ENCODE peak calls at places on chromosome 22, in nine cellular contexts. K is spleen, V is hepatocyte, L is Peyer's patch, U is fibroblast of lung, R is A549, O is psoas muscle, F is pancreas, C is suprapubic skin. E is an unnamed sample.

GRCh38 chr22:38784035-38784434 is 9.9 kb downstream of the DNAL4 start:
- DNase-seq in O (no peak), L (no peak), V (no peak), R (no peak), C (no peak), U (no peak), K (no peak), F (no peak), E (no peak)

GRCh38 chr22:48576333-48577013 is 1251.2 kb downstream of the BRD1 start:
- DNase-seq in K (no peak), V (peak; percentile 67), L (no peak), F (no peak), C (no peak), U (peak; percentile 29), R (no peak), O (peak; percentile 19), E (no peak)

GRCh38 chr22:49011769-49012598 is 815.7 kb downstream of the BRD1 start:
- DNase-seq in C (peak; percentile 74), F (peak; percentile 49), U (no peak), V (no peak), R (no peak), O (no peak), K (peak; percentile 37), L (no peak), E (peak; percentile 70)

GRCh38 chr22:42836026-42836425 is 21.0 kb downstream of the ARFGAP3 start:
- DNase-seq in C (peak; percentile 37), V (no peak), U (no peak), R (no peak), L (no peak), O (no peak), F (no peak), K (no peak), E (no peak)

GRCh38 chr22:22380098-22381030 is 128.2 kb downstream of the ZNF280B start:
- DNase-seq in C (no peak), R (no peak), L (no peak), O (no peak), V (no peak), U (no peak), K (peak; percentile 90), F (no peak), E (no peak)

GRCh38 chr22:22920910-22921550 is 33.4 kb downstream of the IGLL5 start:
- DNase-seq in F (no peak), V (no peak), O (no peak), R (no peak), C (no peak), L (no peak), K (no peak), U (no peak), E (no peak)

GRCh38 chr22:50481440-50482106 is at the start of gene ADM2:
- DNase-seq in O (no peak), L (peak; percentile 70), R (no peak), C (no peak), V (peak; percentile 73), F (peak; percentile 82), U (no peak), K (peak; percentile 93), E (no peak)

GRCh38 chr22:33381531-33382406 is 323.6 kb upstream of the SYN3 start:
- DNase-seq in U (no peak), R (peak; percentile 88), L (no peak), V (no peak), C (no peak), O (no peak), K (no peak), F (no peak), E (no peak)

GRCh38 chr22:49925525-49926128 is 7.2 kb downstream of the CRELD2 start:
- DNase-seq in O (no peak), R (no peak), L (no peak), K (peak; percentile 90), F (no peak), V (no peak), U (no peak), C (no peak), E (no peak)

GRCh38 chr22:27808730-27809129 is 7.2 kb upstream of the MN1 start:
- DNase-seq in V (no peak), R (no peak), F (no peak), U (no peak), O (no peak), K (no peak), L (no peak), C (no peak), E (no peak)

GRCh38 chr22:48872271-48873260 is 955.1 kb downstream of the BRD1 start:
- DNase-seq in R (no peak), C (peak; percentile 53), V (no peak), L (no peak), U (no peak), F (no peak), K (peak; percentile 22), O (no peak), E (no peak)

GRCh38 chr22:41914611-41915034 is 251 bp downstream of the SHISA8 start:
- DNase-seq in K (peak; percentile 75), U (no peak), L (no peak), C (no peak), F (no peak), O (no peak), V (no peak), R (no peak), E (no peak)

GRCh38 chr22:28381427-28382167 is 298.0 kb downstream of the TTC28 start:
- DNase-seq in O (no peak), L (no peak), K (no peak), U (peak; percentile 62), R (no peak), V (no peak), F (no peak), C (no peak), E (no peak)

GRCh38 chr22:22906907-22907550 is 19.4 kb downstream of the IGLL5 start:
- DNase-seq in R (no peak), K (peak; percentile 51), C (no peak), L (no peak), V (no peak), F (no peak), U (no peak), O (peak; percentile 19), E (no peak)

GRCh38 chr22:42947211-42947990 is 67.5 kb downstream of the PACSIN2 start:
- DNase-seq in F (peak; percentile 90), O (peak; percentile 82), V (no peak), R (peak; percentile 44), U (peak; percentile 36), C (no peak), K (no peak), L (no peak), E (no peak)

GRCh38 chr22:48703265-48703941 is 1124.3 kb downstream of the BRD1 start:
- DNase-seq in C (no peak), K (peak; percentile 51), R (no peak), V (no peak), O (no peak), F (peak; percentile 45), L (peak; percentile 43), U (no peak), E (no peak)

GRCh38 chr22:44630826-44631225 is 71.2 kb upstream of the PRR5 start:
- DNase-seq in C (no peak), O (no peak), U (no peak), K (no peak), F (no peak), R (no peak), L (no peak), V (no peak), E (no peak)

GRCh38 chr22:40668611-40669390 is 10.5 kb upstream of the MCHR1 start:
- DNase-seq in U (peak; percentile 90), L (no peak), F (no peak), R (peak; percentile 70), C (no peak), K (no peak), V (peak; percentile 65), O (no peak), E (no peak)

GRCh38 chr22:47164514-47165337 is 402.3 kb downstream of the TBC1D22A start:
- DNase-seq in O (peak; percentile 44), C (peak; percentile 67), K (peak; percentile 58), F (peak; percentile 41), U (no peak), L (peak; percentile 43), V (no peak), R (no peak), E (no peak)

GRCh38 chr22:32700186-32700882 is 101.2 kb upstream of the TIMP3 start:
- DNase-seq in O (no peak), L (no peak), F (no peak), U (peak; percentile 15), K (no peak), C (no peak), R (no peak), V (no peak), E (no peak)

GRCh38 chr22:39960791-39961746 is 872 bp downstream of the TMA7B start:
- DNase-seq in L (no peak), V (peak; percentile 27), K (peak; percentile 80), U (peak; percentile 99), C (no peak), O (no peak), F (no peak), R (no peak), E (no peak)

GRCh38 chr22:26555478-26555877 is 34.5 kb downstream of the TPST2 start:
- DNase-seq in F (no peak), R (no peak), C (no peak), L (no peak), V (no peak), O (no peak), K (no peak), U (no peak), E (no peak)
- H3K4me1 ChIP-seq in F (peaks cover 28% of the 10 kb centered on the region), R (peaks cover 13% of the 10 kb centered on the region), C (peaks cover 17% of the 10 kb centered on the region), L (no peaks in the 10 kb centered on the region), V (no peaks in the 10 kb centered on the region), O (peaks cover 73% of the 10 kb centered on the region), K (peaks cover 5% of the 10 kb centered on the region), U (peaks cover 18% of the 10 kb centered on the region), E (no peaks in the 10 kb centered on the region)

GRCh38 chr22:24205438-24206189 is 24.3 kb downstream of the SUSD2 start:
- DNase-seq in K (no peak), L (no peak), F (no peak), O (no peak), U (no peak), C (no peak), V (no peak), R (no peak), E (no peak)
- TF ChIP-seq CTCF in K (no peak), L (no peak), F (no peak), O (no peak), U (no peak), C (no peak), V (no peak), R (no peak), E (no peak)

GRCh38 chr22:37672920-37673453 is 2.4 kb upstream of the LGALS1 start:
- DNase-seq in O (no peak), F (no peak), K (no peak), C (no peak), R (no peak), V (no peak), U (no peak), L (no peak), E (no peak)
- H3K4me1 ChIP-seq in O (peaks cover 28% of the 10 kb centered on the region), F (no peaks in the 10 kb centered on the region), K (peaks cover 28% of the 10 kb centered on the region), C (peaks cover 54% of the 10 kb centered on the region), R (peaks cover 13% of the 10 kb centered on the region), V (peaks cover 10% of the 10 kb centered on the region), U (peaks cover 2% of the 10 kb centered on the region), L (peaks cover 7% of the 10 kb centered on the region), E (peaks cover 51% of the 10 kb centered on the region)

GRCh38 chr22:16845465-16845864 is 20.3 kb upstream of the XKR3 start:
- DNase-seq in K (no peak), O (no peak), L (no peak), R (no peak), C (no peak), U (no peak), F (no peak), V (no peak), E (no peak)

GRCh38 chr22:16845881-16846280 is 20.7 kb upstream of the XKR3 start:
- DNase-seq in C (no peak), R (no peak), L (no peak), O (no peak), K (no peak), U (no peak), V (no peak), F (no peak), E (no peak)

GRCh38 chr22:16844529-16844928 is 19.3 kb upstream of the XKR3 start:
- DNase-seq in R (no peak), F (no peak), L (no peak), O (no peak), U (no peak), K (no peak), V (no peak), C (no peak), E (no peak)
- TF ChIP-seq CTCF in R (no peak), F (no peak), L (no peak), O (no peak), U (no peak), K (no peak), V (no peak), C (no peak), E (no peak)